ENCODE peak calls at places on chromosomes 1 and 21, in eight cellular contexts. E is breast epithelium; N is psoas muscle; K is CD8-positive, alpha-beta T cell; B is cardiac muscle cell; G is HCT116; V is A549; Y is A673. C is an unnamed sample.

GRCh38 chr1:225950905-225951351 is 9.9 kb upstream of the LEFTY2 start:
- DNase-seq in K (no peak), N (no peak), V (no peak), E (no peak), G (no peak), B (no peak), Y (no peak), C (no peak)

GRCh38 chr21:27246741-27247140 is 279.9 kb upstream of the ADAMTS5 start:
- DNase-seq in G (no peak), N (no peak), V (no peak), K (no peak), B (peak), E (no peak), Y (no peak), C (no peak)

GRCh38 chr1:112744019-112744578 is 29.0 kb upstream of the PPM1J start:
- DNase-seq in N (no peak), Y (no peak), V (no peak), G (no peak), B (peak), K (no peak), E (no peak), C (no peak)

GRCh38 chr21:40165212-40165611 is 298.0 kb downstream of the PCP4 start:
- DNase-seq in Y (no peak), E (no peak), N (no peak), G (no peak), B (no peak), V (no peak), K (no peak), C (no peak)

GRCh38 chr1:154988053-154988954 is 5.1 kb upstream of the LENEP start:
- DNase-seq in E (no peak), K (no peak), B (no peak), N (no peak), Y (no peak), G (no peak), V (no peak), C (no peak)

GRCh38 chr21:20083336-20083735 is 914.9 kb upstream of the NCAM2 start:
- DNase-seq in V (no peak), Y (no peak), K (no peak), G (no peak), B (no peak), E (no peak), N (no peak), C (no peak)

GRCh38 chr1:85611856-85612255 is 31.3 kb downstream of the CCN1 start:
- DNase-seq in B (peak), K (no peak), Y (no peak), N (peak), E (peak), V (peak), G (peak), C (no peak)

GRCh38 chr1:153344718-153345025 is 4.0 kb downstream of the PGLYRP4 start:
- DNase-seq in B (no peak), K (no peak), G (no peak), Y (no peak), E (no peak), V (no peak), N (no peak), C (no peak)

GRCh38 chr1:48493970-48494769 is 22.2 kb upstream of the SPATA6 start:
- DNase-seq in G (no peak), K (no peak), B (peak), N (no peak), E (peak), Y (peak), V (no peak), C (peak)

GRCh38 chr1:208036177-208036808 is 125.4 kb upstream of the CD34 start:
- DNase-seq in K (no peak), E (no peak), B (peak), V (peak), N (no peak), G (peak), Y (no peak), C (no peak)

GRCh38 chr1:47991187-47991586 is 6.0 kb downstream of the TRABD2B start:
- DNase-seq in B (peak), V (no peak), G (peak), K (no peak), Y (peak), N (no peak), E (no peak), C (no peak)

GRCh38 chr1:208183977-208184901 is 59.9 kb downstream of the PLXNA2 start:
- DNase-seq in V (peak), N (peak), Y (no peak), K (no peak), E (no peak), G (peak), B (peak), C (no peak)

GRCh38 chr21:31730687-31731111 is 1.2 kb downstream of the SCAF4 start:
- DNase-seq in Y (peak), N (no peak), E (no peak), V (peak), G (no peak), K (no peak), B (no peak), C (no peak)

GRCh38 chr1:41713557-41714327 is 205.0 kb downstream of the HIVEP3 start:
- DNase-seq in G (no peak), Y (peak), B (peak), N (no peak), E (no peak), K (no peak), V (peak), C (no peak)

GRCh38 chr1:94280541-94280940 is 43.2 kb upstream of the ARHGAP29 start:
- DNase-seq in V (no peak), K (no peak), N (no peak), B (no peak), E (no peak), G (no peak), Y (no peak), C (no peak)

GRCh38 chr1:98839840-98840239 is 164.8 kb downstream of the PLPPR5 start:
- DNase-seq in Y (no peak), N (no peak), K (no peak), G (no peak), B (no peak), V (no peak), E (no peak), C (no peak)

GRCh38 chr1:15707239-15707940 is 23.3 kb downstream of the PLEKHM2 start:
- DNase-seq in Y (no peak), B (no peak), E (no peak), K (no peak), G (no peak), N (no peak), V (no peak), C (no peak)
- H3K27ac ChIP-seq in Y (no peak), B (no peak), E (no peak), K (no peak), G (no peak), N (peak), V (no peak), C (no peak)

GRCh38 chr1:91557039-91557690 is 56.5 kb downstream of the CDC7 start:
- DNase-seq in V (no peak), B (peak), Y (no peak), G (no peak), K (no peak), N (no peak), E (peak), C (no peak)

GRCh38 chr1:91556556-91556955 is 55.9 kb downstream of the CDC7 start:
- DNase-seq in N (no peak), V (no peak), G (no peak), K (no peak), E (no peak), B (no peak), Y (no peak), C (no peak)

GRCh38 chr1:91555821-91556531 is 55.3 kb downstream of the CDC7 start:
- DNase-seq in Y (no peak), K (peak), V (peak), G (no peak), B (peak), N (no peak), E (no peak), C (no peak)

GRCh38 chr1:91553196-91553595 is 52.5 kb downstream of the CDC7 start:
- DNase-seq in N (peak), G (no peak), V (no peak), K (no peak), E (peak), B (peak), Y (no peak), C (no peak)

GRCh38 chr1:91555074-91555730 is 54.6 kb downstream of the CDC7 start:
- DNase-seq in K (no peak), V (no peak), B (peak), Y (peak), E (no peak), N (no peak), G (no peak), C (no peak)
- H3K27ac ChIP-seq in K (peak), V (no peak), B (no peak), Y (no peak), E (peak), N (no peak), G (no peak), C (no peak)

DNA sequence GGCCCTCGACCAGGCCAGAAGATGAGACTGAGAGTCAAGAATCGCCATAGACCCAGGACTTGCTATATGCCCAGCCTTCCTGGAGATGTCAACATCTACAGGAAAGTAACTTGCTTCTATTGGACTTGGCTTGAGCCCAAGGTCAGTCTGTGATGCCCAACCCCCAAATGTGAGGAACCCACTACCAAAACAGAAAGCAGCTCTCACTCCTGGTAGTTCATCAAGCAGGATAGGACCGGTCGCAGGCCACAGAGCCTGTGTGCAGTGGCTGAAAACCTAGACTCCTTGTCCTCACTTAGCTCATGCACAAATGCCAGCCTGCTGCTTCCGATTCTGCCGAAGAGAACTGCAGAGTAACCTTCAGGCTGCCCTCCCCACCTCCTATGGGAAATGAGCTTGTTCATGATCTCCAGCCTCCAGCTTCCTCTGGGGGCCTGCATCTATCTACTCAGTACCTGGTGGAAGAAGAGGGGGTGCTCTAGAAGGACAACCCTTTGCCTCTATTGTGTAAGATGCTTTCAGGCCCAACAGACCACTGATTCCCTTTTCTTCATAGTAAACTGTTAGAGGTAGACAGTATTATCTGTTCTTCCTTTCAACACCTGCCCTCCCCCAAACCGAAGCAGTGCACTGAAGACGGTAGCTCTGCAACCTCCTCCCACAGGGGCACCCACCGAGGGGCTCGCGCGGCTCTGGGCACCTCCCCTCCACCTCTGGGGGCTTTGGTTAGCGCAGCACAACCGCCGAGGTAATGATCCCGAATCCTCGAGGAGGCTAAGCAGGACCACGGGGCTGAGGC is 1.3 kb downstream of the ACOT7 start:
- DNase-seq in N (no peak), Y (peak), E (no peak), B (no peak), G (no peak), V (no peak), K (no peak), C (no peak)
- H3K27ac ChIP-seq in N (peak), Y (peak), E (no peak), B (no peak), G (peak), V (peak), K (peak), C (peak)

DNA sequence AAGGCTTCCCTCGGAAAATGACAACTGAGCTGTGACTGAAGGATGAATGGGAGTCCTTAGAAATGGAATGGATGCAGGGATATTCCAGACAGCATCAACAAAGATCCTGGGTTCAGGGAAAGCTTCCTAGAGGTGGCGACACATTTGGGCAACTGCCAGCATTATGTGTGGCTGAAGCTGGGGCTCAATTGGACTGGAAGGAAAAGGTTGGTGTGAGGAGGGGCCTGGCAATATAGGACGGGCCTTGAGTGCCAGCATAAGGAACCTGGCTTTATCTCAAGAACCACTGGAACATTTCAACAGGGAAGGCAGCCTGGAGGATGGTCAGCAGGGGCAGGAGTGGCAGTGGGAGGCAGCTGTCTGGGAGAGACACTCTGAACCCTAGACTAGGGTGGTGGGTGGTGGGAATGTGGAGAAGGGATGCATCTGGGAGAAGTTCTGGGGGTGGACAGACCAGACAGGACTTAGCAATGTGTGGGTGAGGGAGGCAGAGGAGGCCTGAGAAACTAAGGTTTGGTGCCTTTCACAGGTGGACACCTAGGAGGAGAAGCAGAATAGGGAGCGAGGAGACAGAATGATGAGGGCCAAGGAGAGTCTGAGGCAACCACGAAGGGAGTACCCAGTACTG is 3.5 kb downstream of the SH3BGRL3 start:
- DNase-seq in N (no peak), G (no peak), B (peak), Y (no peak), V (no peak), E (no peak), K (no peak), C (no peak)
- H3K27ac ChIP-seq in N (peak), G (peak), B (no peak), Y (no peak), V (no peak), E (peak), K (peak), C (no peak)